ENCODE peak calls at places on chromosomes 1 and 21, in ten cellular contexts. F, J, L, I, A, E, W, O, U and H are unnamed samples.

GRCh38 chr1:214993419-214993818 is 89.1 kb upstream of the KCNK2 start:
- DNase-seq in F (no peak), J (no peak), A (peak; percentile 85), E (no peak), L (no peak), U (no peak), W (no peak), O (no peak), I (no peak), H (no peak)

GRCh38 chr1:58942759-58943191 is 158.9 kb upstream of the JUN start:
- DNase-seq in U (no peak), A (no peak), F (no peak), L (no peak), E (no peak), I (no peak), J (no peak), O (no peak), W (no peak), H (no peak)

GRCh38 chr1:151798571-151798970 is 6.6 kb downstream of the LINGO4 start:
- DNase-seq in L (no peak), E (no peak), F (no peak), U (no peak), W (no peak), O (no peak), I (no peak), A (no peak), J (no peak), H (no peak)

GRCh38 chr1:32540589-32540988 is 1.4 kb downstream of the ZBTB8A start:
- DNase-seq in J (no peak), W (no peak), I (no peak), E (no peak), F (no peak), O (no peak), U (no peak), L (no peak), A (no peak), H (no peak)

GRCh38 chr1:201098992-201099391 is 13.2 kb downstream of the CACNA1S start:
- DNase-seq in J (no peak), L (no peak), A (no peak), O (no peak), I (no peak), F (no peak), U (no peak), E (no peak), W (no peak), H (no peak)

GRCh38 chr1:114511048-114511785 is at the start of gene TRIM33:
- DNase-seq in J (peak; percentile 82), I (peak; percentile 90), O (peak; percentile 95), A (peak; percentile 92), L (peak; percentile 95), E (peak; percentile 81), F (peak; percentile 87), W (peak; percentile 95), U (peak; percentile 89), H (peak; percentile 87)

GRCh38 chr21:46096596-46096981 is 1.3 kb upstream of the COL6A2 start:
- DNase-seq in O (peak; percentile 25), I (no peak), W (no peak), A (no peak), U (no peak), E (no peak), J (no peak), L (peak; percentile 44), F (no peak), H (no peak)

GRCh38 chr1:244256086-244256485 is 195.6 kb downstream of the ADSS2 start:
- DNase-seq in J (no peak), I (no peak), W (no peak), F (no peak), O (no peak), E (no peak), U (no peak), L (no peak), A (no peak), H (no peak)

GRCh38 chr1:182086620-182087019 is 25.1 kb upstream of the ZNF648 start:
- DNase-seq in W (no peak), E (no peak), I (no peak), L (no peak), A (no peak), O (no peak), J (no peak), F (no peak), U (no peak), H (no peak)